ENCODE peak calls at places on chromosome 11, in eight cellular contexts. O, M, V, B, S, Q, R and D are unnamed samples.

GRCh38 chr11:16095756-16096155 is 260.6 kb downstream of the SOX6 start:
- DNase-seq in M (no peak), O (no peak), Q (no peak), B (no peak), V (no peak), R (no peak), S (no peak), D (no peak)

GRCh38 chr11:103898577-103899336 is 137.7 kb upstream of the DDI1 start:
- DNase-seq in Q (no peak), V (no peak), M (no peak), R (no peak), B (no peak), O (no peak), S (no peak), D (no peak)

GRCh38 chr11:79762271-79762935 is 321.6 kb upstream of the TENM4 start:
- DNase-seq in B (peak; percentile 5), O (no peak), S (no peak), M (no peak), V (no peak), R (no peak), Q (peak; percentile 31), D (no peak)

GRCh38 chr11:117146521-117146920 is 2.4 kb downstream of the PAFAH1B2 start:
- DNase-seq in S (no peak), M (no peak), Q (peak; percentile 41), B (no peak), O (no peak), V (no peak), R (no peak), D (no peak)

GRCh38 chr11:110797453-110797852 is 85.2 kb upstream of the ARHGAP20 start:
- DNase-seq in S (no peak), B (no peak), V (no peak), Q (peak; percentile 32), O (no peak), R (no peak), M (no peak), D (no peak)

GRCh38 chr11:71286701-71287643 is 34.6 kb upstream of the SHANK2 start:
- DNase-seq in M (no peak), S (no peak), B (peak; percentile 62), O (peak; percentile 76), R (no peak), Q (no peak), V (no peak), D (no peak)

GRCh38 chr11:16293204-16293681 is 63.1 kb downstream of the SOX6 start:
- DNase-seq in V (no peak), M (no peak), S (no peak), R (no peak), B (no peak), Q (no peak), O (no peak), D (peak; percentile 8)

GRCh38 chr11:6505577-6506240 is 8.6 kb downstream of the DNHD1 start:
- DNase-seq in M (peak; percentile 40), S (no peak), B (peak; percentile 54), V (no peak), Q (peak; percentile 57), O (no peak), R (no peak), D (peak; percentile 65)

GRCh38 chr11:67154726-67155125 is 35.7 kb downstream of the KDM2A start:
- DNase-seq in V (no peak), B (no peak), M (no peak), Q (no peak), R (no peak), S (no peak), O (no peak), D (no peak)

GRCh38 chr11:127017482-127017881 is 16.9 kb upstream of the KIRREL3 start:
- DNase-seq in R (no peak), M (no peak), Q (no peak), S (no peak), B (peak; percentile 81), V (no peak), O (no peak), D (no peak)

GRCh38 chr11:36311926-36312592 is 16.0 kb downstream of the PRR5L start:
- DNase-seq in R (no peak), S (no peak), V (no peak), Q (no peak), O (no peak), B (no peak), M (no peak), D (no peak)

DNA sequence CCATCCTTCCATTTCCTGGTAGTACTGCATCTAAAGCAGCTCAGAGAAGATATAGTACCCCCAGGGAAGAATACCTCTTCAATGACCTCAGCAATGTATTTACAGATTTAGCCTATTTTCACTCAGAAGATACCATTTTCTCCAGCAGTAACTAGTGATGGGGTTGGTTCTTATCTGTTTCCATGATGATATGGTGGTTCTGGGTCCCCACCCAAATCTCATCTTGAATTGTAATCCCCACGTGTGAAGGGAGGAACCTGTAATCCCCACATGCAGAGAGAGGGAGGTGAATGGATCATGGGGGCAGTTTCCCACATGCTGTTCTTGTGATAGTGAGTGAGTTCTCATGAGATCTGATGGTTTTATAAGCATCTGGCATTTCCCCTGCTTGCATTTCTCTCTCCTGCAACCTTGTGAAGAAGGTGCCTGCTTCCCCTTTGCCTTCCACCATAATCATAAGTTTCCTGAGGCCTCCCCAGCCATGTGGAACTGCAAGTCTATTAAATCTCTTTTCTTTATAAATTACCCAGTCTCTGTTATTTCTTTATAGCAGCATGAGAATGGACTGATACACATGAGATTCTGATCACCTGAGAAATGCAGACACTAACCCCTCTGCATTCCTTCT is 139.2 kb downstream of the CCDC81 start:
- DNase-seq in O (no peak), S (no peak), V (no peak), Q (no peak), R (no peak), B (no peak), M (no peak), D (peak; percentile 8)
- TF ChIP-seq POLR2A in O (no peak), S (no peak), V (no peak), Q (no peak), R (no peak), B (no peak), M (no peak), D (no peak)

DNA sequence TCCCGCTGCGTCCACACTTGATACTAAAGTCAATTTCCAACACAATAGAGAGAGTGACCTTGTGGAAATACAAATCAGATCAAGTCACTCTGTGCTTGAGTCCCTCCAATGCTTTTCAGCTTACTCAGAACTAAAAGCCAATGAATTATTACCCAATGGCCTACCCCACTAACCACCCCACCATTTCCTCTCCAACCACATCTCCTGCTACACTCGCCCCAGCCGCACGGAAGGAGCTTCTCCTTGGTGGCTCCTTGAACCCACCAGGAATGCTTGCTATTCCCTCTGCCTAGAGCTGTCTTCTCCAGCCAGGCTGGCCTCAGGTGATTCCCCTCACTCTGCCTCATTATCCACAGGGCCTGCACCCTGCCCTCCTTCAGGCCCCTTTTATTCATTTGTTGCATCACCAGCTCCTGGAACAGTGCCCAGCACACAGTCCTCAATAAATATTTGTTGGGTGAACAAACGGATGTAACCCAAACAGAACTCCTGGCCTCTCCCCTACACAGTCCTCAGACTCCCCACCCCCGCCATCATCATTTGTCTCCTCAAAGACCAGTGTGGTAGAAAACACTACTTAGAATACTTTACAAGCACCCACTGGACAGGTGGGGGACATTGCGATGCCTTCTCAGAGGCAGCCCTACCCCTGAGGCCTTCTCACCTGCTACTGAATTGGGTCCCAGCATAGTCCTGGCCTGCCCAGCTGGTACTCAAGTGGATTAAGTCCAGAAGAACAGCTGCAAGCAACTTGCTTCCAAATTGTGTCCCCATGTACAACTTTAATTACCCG is 12.6 kb downstream of the ABTB2 start:
- DNase-seq in V (peak; percentile 51), S (no peak), O (peak; percentile 60), B (peak; percentile 90), M (peak; percentile 52), R (no peak), Q (peak; percentile 70), D (no peak)
- TF ChIP-seq POLR2A in V (no peak), S (no peak), O (no peak), B (no peak), M (no peak), R (no peak), Q (no peak), D (no peak)

GRCh38 chr11:119121811-119122124 is 388 bp downstream of the HINFP start:
- DNase-seq in S (no peak), R (no peak), B (no peak), O (no peak), M (no peak), Q (no peak), V (no peak), D (no peak)

GRCh38 chr11:119118227-119118626 is 3.2 kb upstream of the HINFP start:
- DNase-seq in Q (no peak), B (no peak), R (no peak), S (no peak), O (no peak), V (no peak), M (no peak), D (no peak)

GRCh38 chr11:119117004-119117706 is 4.2 kb upstream of the HINFP start:
- DNase-seq in S (no peak), Q (no peak), O (no peak), B (no peak), M (no peak), V (no peak), R (no peak), D (no peak)

GRCh38 chr11:119120639-119121007 is 757 bp upstream of the HINFP start:
- DNase-seq in S (no peak), V (no peak), M (no peak), B (no peak), Q (peak; percentile 39), O (no peak), R (no peak), D (peak; percentile 43)

DNA sequence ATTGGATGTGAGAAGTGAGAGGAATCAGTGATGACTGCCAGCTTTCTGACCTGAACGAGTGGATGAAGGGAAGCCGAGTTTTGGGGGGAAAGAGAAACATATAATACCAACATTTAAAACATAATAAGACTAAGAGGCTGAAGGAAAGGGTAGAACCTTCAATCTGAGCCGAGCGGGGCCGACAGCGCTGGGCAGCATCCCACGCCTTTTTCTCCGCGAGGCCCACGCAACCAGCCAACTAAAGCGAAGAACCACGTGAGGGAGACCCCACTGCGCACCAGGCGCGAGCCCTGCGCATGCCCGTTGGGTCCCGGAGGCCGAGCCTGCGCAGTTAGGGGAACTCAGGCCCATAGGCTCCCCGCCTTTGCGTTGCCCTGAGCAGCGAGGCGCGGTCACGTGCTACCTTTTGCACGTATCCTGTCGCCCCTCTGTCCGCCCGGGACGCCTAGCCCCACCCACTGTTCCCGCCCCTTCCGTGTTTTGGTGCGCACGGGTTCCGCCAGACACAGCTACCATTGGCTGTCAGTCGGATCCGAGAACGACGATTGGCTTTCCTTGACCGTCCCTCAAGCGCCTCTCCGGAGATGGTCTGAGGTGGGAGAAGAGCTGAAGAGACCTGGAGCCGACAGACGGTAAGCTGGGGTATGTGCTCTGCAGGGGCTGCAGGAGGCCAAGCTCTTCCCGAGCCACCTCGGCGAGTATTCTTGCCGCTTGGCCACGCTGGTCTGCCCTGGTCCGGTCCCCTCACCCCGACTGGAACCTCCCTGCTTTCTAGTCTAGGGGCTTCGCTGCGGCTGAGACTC is at the start of gene HINFP:
- DNase-seq in O (peak; percentile 99), M (peak; percentile 97), V (peak; percentile 100), Q (peak; percentile 100), R (peak; percentile 99), S (peak; percentile 97), B (peak; percentile 98), D (peak; percentile 99)
- TF ChIP-seq POLR2A in O (peak; percentile 84), M (peak; percentile 84), V (peak; percentile 63), Q (peak; percentile 86), R (peak; percentile 87), S (no peak), B (peak; percentile 83), D (peak; percentile 85)

DNA sequence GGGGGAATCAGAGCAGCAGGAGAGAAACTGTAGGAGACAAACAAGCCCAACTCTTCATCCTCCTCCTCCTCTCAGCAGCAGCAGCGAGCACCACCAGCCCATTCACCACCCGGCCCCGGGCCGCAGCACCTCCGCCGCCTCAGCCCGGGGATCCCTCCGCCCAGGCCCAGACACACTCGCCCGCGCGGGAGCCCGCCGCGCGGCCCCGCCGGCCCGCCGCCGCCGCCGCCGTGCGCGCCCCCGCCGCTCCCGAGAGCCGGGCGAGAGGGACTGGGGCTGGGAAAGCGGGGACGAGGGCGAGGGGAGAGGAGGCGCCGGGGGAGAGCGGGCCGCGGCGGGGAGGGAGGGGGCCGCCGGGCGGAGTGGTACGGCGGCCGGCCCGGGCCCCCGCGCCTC is at the start of gene PHF21A:
- DNase-seq in R (peak; percentile 76), B (peak; percentile 97), S (peak; percentile 46), O (peak; percentile 89), V (peak; percentile 90), Q (peak; percentile 94), M (peak; percentile 84), D (peak; percentile 97)
- TF ChIP-seq POLR2A in R (peak; percentile 65), B (peak; percentile 54), S (no peak), O (peak; percentile 71), V (peak; percentile 64), Q (peak; percentile 58), M (no peak), D (peak; percentile 17)